ENCODE peak calls at places on chromosome 14, in five cellular contexts. B, Q, P, S and A are unnamed samples.
A peak's percentile ranks its signal among the peaks of the same experiment; 100 is the strongest.

GRCh38 chr14:71905031-71905430 is 27.2 kb upstream of the RGS6 start:
- DNase-seq in B (no peak), Q (no peak), P (no peak), S (no peak), A (no peak)

GRCh38 chr14:78403278-78403815 is 233.2 kb downstream of the NRXN3 start:
- DNase-seq in B (no peak), Q (peak; percentile 4), P (no peak), S (no peak), A (no peak)

GRCh38 chr14:100862277-100862676 is 36.4 kb downstream of the MEG3 start:
- DNase-seq in B (no peak), Q (peak; percentile 17), P (no peak), S (no peak), A (no peak)

GRCh38 chr14:77584809-77585208 is 31.6 kb downstream of the SPTLC2 start:
- DNase-seq in B (no peak), Q (no peak), P (no peak), S (no peak), A (no peak)

GRCh38 chr14:50875359-50876090 is 3.7 kb downstream of the ABHD12B start:
- DNase-seq in B (peak; percentile 44), Q (no peak), P (peak; percentile 13), S (no peak), A (peak; percentile 70)

GRCh38 chr14:61502459-61503093 is 181.2 kb downstream of the PRKCH start:
- DNase-seq in B (no peak), Q (peak; percentile 74), P (no peak), S (no peak), A (no peak)

GRCh38 chr14:69424139-69424923 is 25.8 kb downstream of the SLC39A9 start:
- DNase-seq in B (no peak), Q (peak; percentile 4), P (no peak), S (no peak), A (no peak)

GRCh38 chr14:24147761-24148428 is 597 bp downstream of the RNF31 start:
- DNase-seq in B (no peak), Q (no peak), P (no peak), S (no peak), A (no peak)

GRCh38 chr14:56150645-56151345 is 32.6 kb downstream of the PELI2 start:
- DNase-seq in B (no peak), Q (no peak), P (no peak), S (no peak), A (no peak)

GRCh38 chr14:74507796-74508195 is 14.2 kb downstream of the ISCA2 start:
- DNase-seq in B (no peak), Q (no peak), P (no peak), S (no peak), A (peak; percentile 37)

GRCh38 chr14:74949211-74949610 is 6.2 kb downstream of the PGF start:
- DNase-seq in B (no peak), Q (no peak), P (no peak), S (no peak), A (no peak)

GRCh38 chr14:95164506-95164905 is 7.2 kb upstream of the DICER1 start:
- DNase-seq in B (no peak), Q (peak; percentile 51), P (no peak), S (no peak), A (no peak)

GRCh38 chr14:24426150-24426911 is 3.1 kb downstream of the CBLN3 start:
- DNase-seq in B (no peak), Q (peak; percentile 26), P (no peak), S (no peak), A (no peak)

GRCh38 chr14:76311410-76311758 is 64.6 kb upstream of the ESRRB start:
- DNase-seq in B (no peak), Q (no peak), P (no peak), S (no peak), A (no peak)

GRCh38 chr14:90495357-90496276 is 98.8 kb downstream of the CALM1 start:
- DNase-seq in B (peak; percentile 28), Q (peak; percentile 51), P (no peak), S (peak; percentile 64), A (no peak)

GRCh38 chr14:106808458-106808857 is 1282.1 kb downstream of the TMEM121 start:
- DNase-seq in B (no peak), Q (no peak), P (no peak), S (no peak), A (no peak)

GRCh38 chr14:100891501-100892445 is 11.7 kb downstream of the RTL1 start:
- DNase-seq in B (no peak), Q (no peak), P (no peak), S (peak; percentile 20), A (peak; percentile 27)

GRCh38 chr14:65277027-65277426 is 135.5 kb upstream of the FUT8 start:
- DNase-seq in B (no peak), Q (peak; percentile 73), P (no peak), S (no peak), A (no peak)

GRCh38 chr14:19828314-19828713 is 24.7 kb downstream of the OR4N2 start:
- DNase-seq in B (no peak), Q (no peak), P (no peak), S (no peak), A (no peak)

GRCh38 chr14:19823765-19824164 is 20.2 kb downstream of the OR4N2 start:
- DNase-seq in B (no peak), Q (no peak), P (no peak), S (no peak), A (no peak)

DNA sequence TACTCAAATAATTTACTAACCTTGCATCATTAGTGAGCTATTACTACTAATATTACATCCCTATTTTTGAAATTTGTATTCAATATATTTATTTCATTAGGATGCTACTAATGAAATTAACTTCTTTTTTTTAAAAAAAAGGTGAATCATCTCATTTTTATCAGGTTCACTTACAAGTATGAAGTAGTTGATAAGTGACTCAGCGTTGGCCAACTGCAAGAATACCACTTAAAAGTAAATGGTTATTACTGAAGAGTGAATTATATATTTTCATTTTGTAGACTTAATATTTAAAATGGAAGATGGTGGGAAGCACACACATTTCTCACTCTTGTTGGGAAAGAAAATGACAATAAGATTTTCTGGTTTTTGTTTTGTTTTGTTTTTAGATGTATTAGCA is 19.6 kb downstream of the OR4N2 start:
- DNase-seq in B (no peak), Q (no peak), P (no peak), S (no peak), A (no peak)
- H3K9me3 ChIP-seq in B (no peaks in the 10 kb centered on the region), Q (peaks cover 11% of the 10 kb centered on the region), P (no peaks in the 10 kb centered on the region), S (peaks cover 10% of the 10 kb centered on the region), A (peaks cover 9% of the 10 kb centered on the region)

GRCh38 chr14:58048219-58048618 is 103.8 kb downstream of the ARMH4 start:
- DNase-seq in B (no peak), Q (no peak), P (no peak), S (no peak), A (no peak)
- H3K9me3 ChIP-seq in B (no peaks in the 10 kb centered on the region), Q (no peaks in the 10 kb centered on the region), P (no peaks in the 10 kb centered on the region), S (peaks cover 8% of the 10 kb centered on the region), A (no peaks in the 10 kb centered on the region)

DNA sequence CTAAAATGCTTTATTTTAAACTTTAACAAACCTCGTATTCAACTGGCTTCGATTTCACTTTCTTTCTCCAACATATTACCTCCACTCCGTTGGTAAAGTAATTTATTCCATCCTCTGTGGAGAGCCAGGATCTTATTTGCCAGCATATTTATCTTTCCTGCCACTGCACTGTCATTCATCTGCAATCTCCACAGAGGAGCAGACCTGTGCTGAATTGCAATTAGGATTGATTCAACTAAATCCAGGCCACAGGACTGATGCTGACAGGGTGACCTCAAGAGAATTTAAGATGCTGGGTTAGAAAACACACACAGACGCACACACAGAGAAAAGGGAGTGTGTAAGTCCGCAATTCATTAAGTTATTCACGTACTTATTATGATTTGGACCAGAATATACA is 283.9 kb upstream of the FOXG1 start:
- DNase-seq in B (no peak), Q (no peak), P (no peak), S (no peak), A (no peak)
- H3K9me3 ChIP-seq in B (peaks cover 3% of the 10 kb centered on the region), Q (no peaks in the 10 kb centered on the region), P (no peaks in the 10 kb centered on the region), S (no peaks in the 10 kb centered on the region), A (no peaks in the 10 kb centered on the region)

DNA sequence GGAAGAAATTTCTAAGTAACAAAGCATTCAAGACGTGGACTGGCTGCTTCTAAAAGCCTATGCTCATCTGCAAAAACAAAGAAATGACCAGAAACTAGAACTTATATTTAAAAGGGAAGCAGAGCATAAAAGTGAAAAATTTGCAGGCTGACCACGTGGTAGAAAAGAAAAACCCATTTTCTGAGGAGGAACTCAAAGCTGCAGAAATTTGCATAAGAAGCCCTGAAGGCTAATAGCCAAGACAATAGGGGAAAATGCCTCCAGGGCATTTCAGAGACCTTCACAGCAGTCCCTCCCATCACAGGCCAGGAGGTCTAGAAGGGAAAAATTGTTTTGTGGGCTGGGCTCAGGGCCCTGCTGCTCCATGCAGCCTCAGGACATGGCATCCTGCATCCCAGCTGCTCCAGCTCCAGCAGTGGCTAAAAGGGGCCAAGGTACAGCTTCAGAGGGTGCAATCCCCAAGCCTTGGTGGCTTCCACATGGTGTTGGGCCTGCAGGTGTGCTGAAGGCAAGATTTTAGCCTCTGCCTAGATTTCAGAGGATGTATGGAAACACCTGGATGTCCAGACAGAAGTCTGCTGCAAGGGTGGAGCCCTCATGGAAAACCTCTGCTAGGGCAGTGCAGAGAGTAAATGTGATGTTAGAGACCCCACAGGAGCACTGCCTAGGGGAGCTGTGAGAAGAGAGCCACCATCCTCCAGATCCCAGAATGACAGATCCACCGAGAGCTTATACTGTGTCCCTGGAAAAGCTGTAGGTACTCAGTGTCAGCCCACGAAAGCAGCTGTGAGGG is 55.5 kb downstream of the CHGA start:
- DNase-seq in B (no peak), Q (no peak), P (no peak), S (no peak), A (no peak)
- H3K9me3 ChIP-seq in B (peaks cover 33% of the 10 kb centered on the region), Q (peaks cover 2% of the 10 kb centered on the region), P (peaks cover 3% of the 10 kb centered on the region), S (peaks cover 42% of the 10 kb centered on the region), A (peaks cover 11% of the 10 kb centered on the region)